ENCODE peak calls at places on chromosomes 12 and 14, in eight cellular contexts. One of them, this sample, is unnamed.

GRCh38 chr12:19234171-19234704 is 104.7 kb downstream of the PLEKHA5 start:
- DNase-seq in GM20000: no peak
- DNase-seq in stimulated activated CD4-positive, alpha-beta T cell treated with anti-CD3 and anti-CD28 coated beads, Interleukin-1b, Interleukin-23, amount 100 ng/mL, for 24 hours: no peak
- DNase-seq in T-helper 9 cell: no peak
- DNase-seq in Ammon's horn: no peak
- DNase-seq in OCI-LY7: no peak
- DNase-seq in Panc1: no peak
- DNase-seq in A549: no peak
- DNase-seq in this sample: no peak

GRCh38 chr12:33734871-33735270 is 287.4 kb upstream of the ALG10 start:
- DNase-seq in GM20000: no peak
- DNase-seq in stimulated activated CD4-positive, alpha-beta T cell treated with anti-CD3 and anti-CD28 coated beads, Interleukin-1b, Interleukin-23, amount 100 ng/mL, for 24 hours: no peak
- DNase-seq in T-helper 9 cell: no peak
- DNase-seq in Ammon's horn: no peak
- DNase-seq in OCI-LY7: no peak
- DNase-seq in Panc1: no peak
- DNase-seq in A549: no peak
- DNase-seq in this sample: no peak

GRCh38 chr12:27970981-27971489 is 1.5 kb downstream of the PTHLH start:
- DNase-seq in GM20000: peak; percentile 36
- DNase-seq in stimulated activated CD4-positive, alpha-beta T cell treated with anti-CD3 and anti-CD28 coated beads, Interleukin-1b, Interleukin-23, amount 100 ng/mL, for 24 hours: no peak
- DNase-seq in T-helper 9 cell: no peak
- DNase-seq in Ammon's horn: no peak
- DNase-seq in OCI-LY7: no peak
- DNase-seq in Panc1: no peak
- DNase-seq in A549: no peak
- DNase-seq in this sample: no peak

GRCh38 chr14:101620039-101620788 is 58.9 kb downstream of the DIO3 start:
- DNase-seq in GM20000: no peak
- DNase-seq in stimulated activated CD4-positive, alpha-beta T cell treated with anti-CD3 and anti-CD28 coated beads, Interleukin-1b, Interleukin-23, amount 100 ng/mL, for 24 hours: no peak
- DNase-seq in T-helper 9 cell: no peak
- DNase-seq in Ammon's horn: no peak
- DNase-seq in OCI-LY7: no peak
- DNase-seq in Panc1: no peak
- DNase-seq in A549: no peak
- DNase-seq in this sample: no peak

GRCh38 chr14:99820702-99821331 is 27.6 kb downstream of the EML1 start:
- DNase-seq in GM20000: no peak
- DNase-seq in stimulated activated CD4-positive, alpha-beta T cell treated with anti-CD3 and anti-CD28 coated beads, Interleukin-1b, Interleukin-23, amount 100 ng/mL, for 24 hours: no peak
- DNase-seq in T-helper 9 cell: no peak
- DNase-seq in Ammon's horn: no peak
- DNase-seq in OCI-LY7: peak; percentile 12
- DNase-seq in Panc1: no peak
- DNase-seq in A549: no peak
- DNase-seq in this sample: no peak

GRCh38 chr14:52446355-52446754 is 106.0 kb downstream of the TXNDC16 start:
- DNase-seq in GM20000: no peak
- DNase-seq in stimulated activated CD4-positive, alpha-beta T cell treated with anti-CD3 and anti-CD28 coated beads, Interleukin-1b, Interleukin-23, amount 100 ng/mL, for 24 hours: no peak
- DNase-seq in T-helper 9 cell: no peak
- DNase-seq in Ammon's horn: no peak
- DNase-seq in OCI-LY7: no peak
- DNase-seq in Panc1: no peak
- DNase-seq in A549: no peak
- DNase-seq in this sample: no peak

GRCh38 chr12:124730455-124730932 is 133.2 kb downstream of the SCARB1 start:
- DNase-seq in GM20000: no peak
- DNase-seq in stimulated activated CD4-positive, alpha-beta T cell treated with anti-CD3 and anti-CD28 coated beads, Interleukin-1b, Interleukin-23, amount 100 ng/mL, for 24 hours: no peak
- DNase-seq in T-helper 9 cell: no peak
- DNase-seq in Ammon's horn: no peak
- DNase-seq in OCI-LY7: no peak
- DNase-seq in Panc1: no peak
- DNase-seq in A549: peak; percentile 73
- DNase-seq in this sample: no peak

GRCh38 chr14:29681308-29681707 is 246.3 kb downstream of the PRKD1 start:
- DNase-seq in GM20000: no peak
- DNase-seq in stimulated activated CD4-positive, alpha-beta T cell treated with anti-CD3 and anti-CD28 coated beads, Interleukin-1b, Interleukin-23, amount 100 ng/mL, for 24 hours: no peak
- DNase-seq in T-helper 9 cell: no peak
- DNase-seq in Ammon's horn: no peak
- DNase-seq in OCI-LY7: no peak
- DNase-seq in Panc1: no peak
- DNase-seq in A549: no peak
- DNase-seq in this sample: no peak

GRCh38 chr12:121005346-121005815 is 10.9 kb downstream of the C12orf43 start:
- DNase-seq in GM20000: peak; percentile 63
- DNase-seq in stimulated activated CD4-positive, alpha-beta T cell treated with anti-CD3 and anti-CD28 coated beads, Interleukin-1b, Interleukin-23, amount 100 ng/mL, for 24 hours: peak; percentile 30
- DNase-seq in T-helper 9 cell: peak; percentile 30
- DNase-seq in Ammon's horn: peak; percentile 27
- DNase-seq in OCI-LY7: peak; percentile 35
- DNase-seq in Panc1: peak; percentile 8
- DNase-seq in A549: peak; percentile 79
- DNase-seq in this sample: no peak

GRCh38 chr14:33414041-33414440 is 475.4 kb downstream of the NPAS3 start:
- DNase-seq in GM20000: no peak
- DNase-seq in stimulated activated CD4-positive, alpha-beta T cell treated with anti-CD3 and anti-CD28 coated beads, Interleukin-1b, Interleukin-23, amount 100 ng/mL, for 24 hours: no peak
- DNase-seq in T-helper 9 cell: no peak
- DNase-seq in Ammon's horn: peak; percentile 10
- DNase-seq in OCI-LY7: no peak
- DNase-seq in Panc1: no peak
- DNase-seq in A549: no peak
- DNase-seq in this sample: no peak

GRCh38 chr14:92581206-92581605 is 67.6 kb downstream of the RIN3 start:
- DNase-seq in GM20000: no peak
- DNase-seq in stimulated activated CD4-positive, alpha-beta T cell treated with anti-CD3 and anti-CD28 coated beads, Interleukin-1b, Interleukin-23, amount 100 ng/mL, for 24 hours: no peak
- DNase-seq in T-helper 9 cell: no peak
- DNase-seq in Ammon's horn: no peak
- DNase-seq in OCI-LY7: no peak
- DNase-seq in Panc1: no peak
- DNase-seq in A549: no peak
- DNase-seq in this sample: no peak

GRCh38 chr12:110266980-110267620 is 13.9 kb upstream of the ATP2A2 start:
- DNase-seq in GM20000: no peak
- DNase-seq in stimulated activated CD4-positive, alpha-beta T cell treated with anti-CD3 and anti-CD28 coated beads, Interleukin-1b, Interleukin-23, amount 100 ng/mL, for 24 hours: no peak
- DNase-seq in T-helper 9 cell: no peak
- DNase-seq in Ammon's horn: no peak
- DNase-seq in OCI-LY7: no peak
- DNase-seq in Panc1: no peak
- DNase-seq in A549: peak; percentile 83
- DNase-seq in this sample: no peak

GRCh38 chr14:81219821-81220487 is 805 bp downstream of the GTF2A1 start:
- DNase-seq in GM20000: peak; percentile 52
- DNase-seq in stimulated activated CD4-positive, alpha-beta T cell treated with anti-CD3 and anti-CD28 coated beads, Interleukin-1b, Interleukin-23, amount 100 ng/mL, for 24 hours: no peak
- DNase-seq in T-helper 9 cell: peak; percentile 37
- DNase-seq in Ammon's horn: peak; percentile 31
- DNase-seq in OCI-LY7: peak; percentile 67
- DNase-seq in Panc1: no peak
- DNase-seq in A549: peak; percentile 28
- DNase-seq in this sample: no peak

GRCh38 chr14:104994988-104995387 is 9.4 kb downstream of the CLBA1 start:
- DNase-seq in GM20000: no peak
- DNase-seq in stimulated activated CD4-positive, alpha-beta T cell treated with anti-CD3 and anti-CD28 coated beads, Interleukin-1b, Interleukin-23, amount 100 ng/mL, for 24 hours: no peak
- DNase-seq in T-helper 9 cell: no peak
- DNase-seq in Ammon's horn: no peak
- DNase-seq in OCI-LY7: no peak
- DNase-seq in Panc1: no peak
- DNase-seq in A549: no peak
- DNase-seq in this sample: no peak

GRCh38 chr12:68587448-68587873 is 23.2 kb upstream of the RAP1B start:
- DNase-seq in GM20000: peak; percentile 59
- DNase-seq in stimulated activated CD4-positive, alpha-beta T cell treated with anti-CD3 and anti-CD28 coated beads, Interleukin-1b, Interleukin-23, amount 100 ng/mL, for 24 hours: peak; percentile 21
- DNase-seq in T-helper 9 cell: no peak
- DNase-seq in Ammon's horn: no peak
- DNase-seq in OCI-LY7: peak; percentile 53
- DNase-seq in Panc1: no peak
- DNase-seq in A549: no peak
- DNase-seq in this sample: no peak

GRCh38 chr12:76047060-76047459 is 15.5 kb upstream of the PHLDA1 start:
- DNase-seq in GM20000: no peak
- DNase-seq in stimulated activated CD4-positive, alpha-beta T cell treated with anti-CD3 and anti-CD28 coated beads, Interleukin-1b, Interleukin-23, amount 100 ng/mL, for 24 hours: no peak
- DNase-seq in T-helper 9 cell: no peak
- DNase-seq in Ammon's horn: no peak
- DNase-seq in OCI-LY7: no peak
- DNase-seq in Panc1: no peak
- DNase-seq in A549: no peak
- DNase-seq in this sample: no peak

GRCh38 chr12:13252024-13252423 is 55.5 kb downstream of the EMP1 start:
- DNase-seq in GM20000: no peak
- DNase-seq in stimulated activated CD4-positive, alpha-beta T cell treated with anti-CD3 and anti-CD28 coated beads, Interleukin-1b, Interleukin-23, amount 100 ng/mL, for 24 hours: no peak
- DNase-seq in T-helper 9 cell: no peak
- DNase-seq in Ammon's horn: no peak
- DNase-seq in OCI-LY7: no peak
- DNase-seq in Panc1: no peak
- DNase-seq in A549: no peak
- DNase-seq in this sample: no peak

GRCh38 chr14:105381446-105382342 is 16.6 kb upstream of the TEX22 start:
- DNase-seq in GM20000: no peak
- DNase-seq in stimulated activated CD4-positive, alpha-beta T cell treated with anti-CD3 and anti-CD28 coated beads, Interleukin-1b, Interleukin-23, amount 100 ng/mL, for 24 hours: no peak
- DNase-seq in T-helper 9 cell: no peak
- DNase-seq in Ammon's horn: no peak
- DNase-seq in OCI-LY7: no peak
- DNase-seq in Panc1: no peak
- DNase-seq in A549: no peak
- DNase-seq in this sample: no peak

This sample was measured in D721Med.